ENCODE peak calls at places on chromosomes 13 and 19, in six cellular contexts. E is upper lobe of right lung; W is SK-N-SH; A is RWPE1; Q is H9; M is activated CD8-positive, alpha-beta T cell treated with anti-CD3 and anti-CD28 coated beads for 36 hours. Z is an unnamed sample.

GRCh38 chr19:5547881-5548280 is 19.9 kb downstream of the TINCR start:
- DNase-seq in E (no peak), W (peak), A (peak), Q (peak), M (peak), Z (no peak)

GRCh38 chr13:34421849-34422475 is 520.1 kb upstream of the NBEA start:
- DNase-seq in E (no peak), W (no peak), A (no peak), Q (no peak), M (no peak), Z (no peak)

GRCh38 chr19:28051047-28051446 is 1161.9 kb downstream of the UQCRFS1 start:
- DNase-seq in E (no peak), W (no peak), A (no peak), Q (peak), M (no peak), Z (no peak)

GRCh38 chr13:114035583-114036501 is 62.0 kb upstream of the C13orf46 start:
- DNase-seq in E (no peak), W (no peak), A (no peak), Q (no peak), M (no peak), Z (no peak)

GRCh38 chr19:21833733-21834132 is 2.2 kb downstream of the ZNF43 start:
- DNase-seq in E (no peak), W (no peak), A (no peak), Q (no peak), M (no peak), Z (no peak)

GRCh38 chr19:53076984-53077383 is 26.2 kb downstream of the ZNF160 start:
- DNase-seq in E (no peak), W (peak), A (no peak), Q (peak), M (peak), Z (peak)

GRCh38 chr19:38718747-38719543 is 25.3 kb downstream of the CAPN12 start:
- DNase-seq in E (peak), W (peak), A (no peak), Q (peak), M (no peak), Z (no peak)

GRCh38 chr13:108795841-108796240 is 166.4 kb downstream of the MYO16 start:
- DNase-seq in E (no peak), W (no peak), A (no peak), Q (no peak), M (no peak), Z (no peak)

GRCh38 chr19:51351266-51351990 is 9.5 kb upstream of the VSIG10L start:
- DNase-seq in E (no peak), W (no peak), A (no peak), Q (no peak), M (no peak), Z (no peak)

GRCh38 chr19:22784051-22784450 is at the start of gene ZNF99:
- DNase-seq in E (no peak), W (no peak), A (no peak), Q (no peak), M (no peak), Z (no peak)

GRCh38 chr19:12789904-12790619 is 1.2 kb upstream of the JUNB start:
- DNase-seq in E (peak), W (peak), A (peak), Q (peak), M (peak), Z (peak)

GRCh38 chr13:71577127-71577526 is 289.9 kb downstream of the DACH1 start:
- DNase-seq in E (no peak), W (no peak), A (peak), Q (no peak), M (no peak), Z (no peak)

GRCh38 chr13:27201661-27202060 is 30.1 kb upstream of the USP12 start:
- DNase-seq in E (no peak), W (no peak), A (no peak), Q (no peak), M (no peak), Z (no peak)

GRCh38 chr19:30692517-30692870 is 320.3 kb downstream of the ZNF536 start:
- DNase-seq in E (no peak), W (no peak), A (no peak), Q (no peak), M (no peak), Z (no peak)

GRCh38 chr13:52010890-52011689 is at the start of gene ATP7B:
- DNase-seq in E (no peak), W (peak), A (peak), Q (peak), M (peak), Z (no peak)

GRCh38 chr13:30453727-30454126 is 12.0 kb downstream of the HMGB1 start:
- DNase-seq in E (no peak), W (no peak), A (no peak), Q (no peak), M (no peak), Z (no peak)

GRCh38 chr13:107866007-107866665 is 349.2 kb downstream of the LIG4 start:
- DNase-seq in E (peak), W (peak), A (no peak), Q (peak), M (peak), Z (no peak)

GRCh38 chr19:49920624-49921363 is 8.2 kb upstream of the ATF5 start:
- DNase-seq in E (no peak), W (no peak), A (no peak), Q (no peak), M (no peak), Z (no peak)

GRCh38 chr13:64662887-64663593 is 2567.1 kb downstream of the PCDH9 start:
- DNase-seq in E (no peak), W (no peak), A (no peak), Q (no peak), M (no peak), Z (no peak)

GRCh38 chr19:39001016-39001415 is 25.5 kb upstream of the FBXO17 start:
- DNase-seq in E (no peak), W (no peak), A (no peak), Q (no peak), M (no peak), Z (no peak)

GRCh38 chr13:52371736-52372247 is 34.2 kb downstream of the THSD1 start:
- DNase-seq in E (no peak), W (peak), A (peak), Q (no peak), M (no peak), Z (no peak)

GRCh38 chr13:94416454-94417080 is 62.9 kb downstream of the DCT start:
- DNase-seq in E (no peak), W (peak), A (no peak), Q (peak), M (no peak), Z (no peak)

GRCh38 chr13:70107498-70108271 is at the start of gene ATXN8OS:
- DNase-seq in E (no peak), W (peak), A (no peak), Q (peak), M (no peak), Z (peak)

GRCh38 chr13:88704600-88705275 is 1033.6 kb downstream of the SLITRK5 start:
- DNase-seq in E (no peak), W (no peak), A (no peak), Q (no peak), M (no peak), Z (no peak)

GRCh38 chr19:51450730-51451307 is 7.4 kb downstream of the SIGLEC8 start:
- DNase-seq in E (no peak), W (no peak), A (no peak), Q (no peak), M (peak), Z (no peak)

GRCh38 chr19:15702590-15702930 is 25.3 kb upstream of the OR10H2 start:
- DNase-seq in E (peak), W (peak), A (no peak), Q (no peak), M (peak), Z (no peak)

GRCh38 chr13:110166598-110166997 is 140.4 kb downstream of the COL4A1 start:
- DNase-seq in E (no peak), W (no peak), A (no peak), Q (peak), M (no peak), Z (no peak)

GRCh38 chr19:47284324-47284899 is 9.7 kb downstream of the INAFM1 start:
- DNase-seq in E (no peak), W (peak), A (peak), Q (no peak), M (peak), Z (no peak)

GRCh38 chr13:96294930-96295657 is 205.2 kb downstream of the HS6ST3 start:
- DNase-seq in E (no peak), W (no peak), A (no peak), Q (peak), M (no peak), Z (no peak)

GRCh38 chr13:111204438-111205177 is 89.5 kb downstream of the ARHGEF7 start:
- DNase-seq in E (peak), W (peak), A (peak), Q (peak), M (no peak), Z (peak)

GRCh38 chr13:113489549-113490495 is 689 bp downstream of the DCUN1D2 start:
- DNase-seq in E (no peak), W (peak), A (peak), Q (no peak), M (peak), Z (peak)

GRCh38 chr19:56221851-56222250 is 19.8 kb downstream of the ZSCAN5C start:
- DNase-seq in E (no peak), W (no peak), A (no peak), Q (no peak), M (no peak), Z (no peak)

GRCh38 chr13:80341771-80342271 is 895 bp upstream of the SPRY2 start:
- DNase-seq in E (peak), W (peak), A (no peak), Q (peak), M (peak), Z (peak)

GRCh38 chr13:73317140-73317539 is 258.3 kb downstream of the KLF5 start:
- DNase-seq in E (no peak), W (no peak), A (no peak), Q (no peak), M (no peak), Z (no peak)
- TF ChIP-seq CTCF in E (no peak), W (no peak), A (no peak), Q (no peak), M (no peak), Z (no peak)

GRCh38 chr19:3782330-3782729 is 3.9 kb downstream of the MATK start:
- DNase-seq in E (no peak), W (no peak), A (no peak), Q (no peak), M (no peak), Z (no peak)

GRCh38 chr19:3785464-3785937 is 680 bp downstream of the MATK start:
- DNase-seq in E (no peak), W (no peak), A (no peak), Q (no peak), M (peak), Z (no peak)

GRCh38 chr19:3784607-3785463 is 1.3 kb downstream of the MATK start:
- DNase-seq in E (peak), W (no peak), A (peak), Q (peak), M (no peak), Z (no peak)

GRCh38 chr19:3782903-3783302 is 3.3 kb downstream of the MATK start:
- DNase-seq in E (peak), W (no peak), A (no peak), Q (peak), M (no peak), Z (no peak)

GRCh38 chr19:3783660-3784584 is 2.3 kb downstream of the MATK start:
- DNase-seq in E (peak), W (peak), A (peak), Q (peak), M (peak), Z (no peak)
- TF ChIP-seq CTCF in E (peak), W (peak), A (no peak), Q (peak), M (peak), Z (no peak)

DNA sequence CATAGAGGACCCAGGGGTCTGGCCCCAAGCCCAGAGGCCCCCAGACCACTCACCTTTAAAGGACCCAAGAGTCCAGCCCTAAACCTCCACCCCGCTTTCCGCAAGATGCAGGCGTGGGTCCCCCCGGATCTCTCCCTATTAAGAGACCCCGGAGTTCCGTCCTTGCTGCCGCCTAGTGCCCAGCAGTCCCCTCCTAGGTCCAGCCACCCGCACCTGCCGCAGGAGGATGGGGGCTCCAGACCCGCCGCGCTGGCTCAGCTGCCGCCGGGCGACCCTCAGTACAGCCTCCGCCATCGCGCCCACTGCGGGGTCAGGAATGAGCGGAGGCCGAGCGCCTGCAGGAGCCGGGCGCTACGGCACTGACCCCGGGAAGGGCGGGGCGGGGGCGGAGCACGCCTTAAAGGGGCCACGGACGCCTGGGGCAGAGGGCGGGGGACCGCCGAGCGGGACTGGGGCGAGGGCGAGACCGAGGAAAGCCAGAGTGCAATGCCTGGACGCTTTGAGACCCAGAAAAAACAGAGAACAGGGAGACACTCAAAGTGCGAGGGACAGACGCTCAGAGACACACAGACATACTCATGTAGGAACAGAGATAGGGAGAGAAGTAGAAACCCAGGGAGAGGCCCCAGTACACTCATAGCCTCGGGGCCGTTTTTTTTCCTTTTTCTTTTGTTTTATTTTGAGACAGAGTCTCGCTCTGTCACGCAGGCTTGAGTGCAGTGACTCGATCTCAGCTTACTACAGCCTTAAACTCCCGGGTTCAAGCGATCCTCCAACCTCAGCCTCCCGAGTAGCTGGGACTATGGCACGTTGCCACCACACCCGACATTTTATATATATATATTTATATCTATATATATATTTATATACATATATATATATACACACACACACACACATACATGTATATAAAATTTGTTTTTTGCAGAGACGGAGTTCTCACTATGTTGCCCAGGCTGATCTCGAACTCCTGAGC is at the start of gene ETHE1:
- DNase-seq in E (peak), W (peak), A (peak), Q (peak), M (peak), Z (peak)
- TF ChIP-seq CTCF in E (no peak), W (peak), A (no peak), Q (no peak), M (no peak), Z (no peak)

GRCh38 chr13:41409611-41410010 is 47.7 kb upstream of the RGCC start:
- DNase-seq in E (no peak), W (no peak), A (no peak), Q (no peak), M (no peak), Z (no peak)

GRCh38 chr13:41408061-41408460 is 49.3 kb upstream of the RGCC start:
- DNase-seq in E (no peak), W (no peak), A (no peak), Q (no peak), M (no peak), Z (no peak)

GRCh38 chr13:41413907-41414306 is 43.4 kb upstream of the RGCC start:
- DNase-seq in E (no peak), W (no peak), A (no peak), Q (no peak), M (no peak), Z (no peak)

GRCh38 chr13:41411060-41411459 is 46.3 kb upstream of the RGCC start:
- DNase-seq in E (no peak), W (no peak), A (no peak), Q (no peak), M (no peak), Z (no peak)

DNA sequence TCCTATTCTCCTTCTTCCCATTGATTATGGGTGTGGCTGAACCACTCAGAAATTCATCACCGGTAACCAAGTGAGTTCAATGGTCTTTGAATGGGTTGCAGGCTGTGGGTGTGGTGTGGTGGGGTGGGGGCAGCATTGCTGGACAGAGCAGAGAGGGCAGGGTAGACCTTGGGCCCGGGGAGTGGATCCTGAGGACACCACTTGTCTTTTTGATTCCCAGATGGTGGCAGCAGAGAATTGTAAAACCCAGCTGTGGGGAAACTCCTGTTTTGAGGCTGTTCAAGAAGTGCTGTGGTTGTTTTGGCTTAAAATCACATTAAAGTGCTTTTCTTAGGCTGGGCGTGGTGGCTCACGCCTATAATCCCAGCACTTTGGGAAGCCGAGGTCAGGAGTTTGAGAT is 45.8 kb upstream of the RGCC start:
- DNase-seq in E (no peak), W (no peak), A (peak), Q (peak), M (no peak), Z (no peak)
- TF ChIP-seq CTCF in E (peak), W (peak), A (no peak), Q (peak), M (no peak), Z (no peak)

GRCh38 chr19:14113762-14114414 is 3.7 kb downstream of the PRKACA start:
- DNase-seq in E (peak), W (no peak), A (no peak), Q (no peak), M (peak), Z (no peak)
- TF ChIP-seq CTCF in E (peak), W (peak), A (no peak), Q (peak), M (no peak), Z (peak)

DNA sequence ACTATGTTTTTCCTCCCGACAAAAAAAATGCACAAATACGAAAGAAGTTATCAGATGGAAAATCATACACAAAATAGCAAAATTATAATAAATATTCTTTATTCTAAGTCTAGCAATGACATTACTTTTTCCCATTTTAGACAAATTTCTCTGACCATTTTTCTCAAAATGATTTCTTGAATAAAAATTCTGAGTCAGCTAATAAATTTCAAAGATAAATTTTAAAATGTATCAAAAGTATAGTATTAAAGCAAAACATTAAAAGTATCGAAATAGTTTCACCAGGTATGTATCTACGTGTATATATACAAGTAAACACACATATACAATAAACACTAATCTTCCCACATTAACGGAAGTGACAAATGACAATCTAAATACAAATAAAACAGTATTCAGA is 8.9 kb downstream of the ZC3H13 start:
- DNase-seq in E (no peak), W (no peak), A (no peak), Q (no peak), M (no peak), Z (no peak)
- TF ChIP-seq CTCF in E (no peak), W (no peak), A (no peak), Q (no peak), M (no peak), Z (no peak)

DNA sequence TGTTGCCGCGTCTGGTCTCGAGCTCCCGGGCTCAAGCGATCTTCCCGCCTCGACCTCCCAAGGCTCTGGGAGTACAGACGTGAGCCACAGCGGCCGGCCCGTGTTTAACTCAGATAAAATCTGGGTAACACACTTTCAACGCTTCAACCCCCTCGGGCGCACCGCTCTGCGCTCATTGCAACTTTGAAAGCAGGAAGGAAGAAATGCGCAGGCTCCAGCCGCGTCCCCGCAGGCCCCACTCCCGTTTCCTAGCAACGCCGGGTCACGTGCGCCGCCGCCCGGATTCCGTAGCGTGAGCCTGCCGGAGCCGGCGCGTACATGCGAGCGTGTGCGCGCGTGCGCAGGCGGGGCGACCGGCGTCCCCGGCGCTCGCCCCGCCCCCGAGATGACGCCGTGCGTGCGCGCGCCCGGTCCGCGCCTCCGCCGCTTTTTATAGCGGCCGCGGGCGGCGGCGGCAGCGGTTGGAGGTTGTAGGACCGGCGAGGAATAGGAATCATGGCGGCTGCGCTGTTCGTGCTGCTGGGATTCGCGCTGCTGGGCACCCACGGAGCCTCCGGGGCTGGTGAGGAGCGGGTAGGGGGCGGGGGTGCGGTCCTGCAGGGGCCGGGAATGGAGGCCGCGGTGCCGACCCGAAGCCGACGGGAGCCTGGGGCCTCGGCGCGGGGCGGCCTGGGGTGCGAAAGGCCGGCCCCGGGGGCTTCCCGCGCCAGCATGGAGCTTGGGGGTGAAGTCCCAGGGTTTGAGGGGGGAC is at the start of gene BSG:
- DNase-seq in E (peak), W (peak), A (peak), Q (peak), M (peak), Z (peak)
- TF ChIP-seq CTCF in E (no peak), W (no peak), A (no peak), Q (no peak), M (no peak), Z (no peak)

GRCh38 chr13:21134475-21134874 is 41.9 kb downstream of the SKA3 start:
- DNase-seq in E (no peak), W (no peak), A (no peak), Q (no peak), M (no peak), Z (no peak)
- TF ChIP-seq CTCF in E (no peak), W (no peak), A (no peak), Q (no peak), M (no peak), Z (no peak)

GRCh38 chr19:44813331-44814131 is 4.6 kb downstream of the BCAM start:
- DNase-seq in E (no peak), W (no peak), A (no peak), Q (peak), M (no peak), Z (no peak)
- TF ChIP-seq CTCF in E (no peak), W (peak), A (no peak), Q (peak), M (no peak), Z (no peak)